ENCODE peak calls at places on chromosomes 4 and X, in ten cellular contexts. T is fibroblast of mammary gland; W is activated CD4-positive, alpha-beta T cell treated with anti-CD3 and anti-CD28 coated beads, Interleukin-2, amount 10 ng/mL, durations not matched to agents 7 days and 5 days; Y is stimulated activated CD4-positive, alpha-beta T cell treated with anti-CD3 and anti-CD28 coated beads, TNF-alpha, amount 100 ng/mL, for 24 hours; D is gastrocnemius medialis; U is HT1080; A is RCC 7860; C is activated gamma-delta T cell treated with anti-CD3 and anti-CD28 coated beads, Interleukin-2, amount 50 U/mL, for 16 hours; N is activated naive CD8-positive, alpha-beta T cell treated with anti-CD3 and anti-CD28 coated beads, Interleukin-2, amount 50 U/mL, for 24 hours; Q is iPS-NIHi11. F is an unnamed sample.

GRCh38 chr4:2910409-2910808 is 52.8 kb downstream of the NOP14 start:
- DNase-seq in T (no peak), W (no peak), Q (peak; percentile 55), Y (no peak), D (no peak), A (no peak), C (no peak), N (no peak), U (no peak), F (no peak)

GRCh38 chrX:323721-324628 is 5.4 kb upstream of the GTPBP6 start:
- DNase-seq in N (peak; percentile 56), C (no peak), A (peak; percentile 64), Y (no peak), D (no peak), U (peak; percentile 60), T (peak; percentile 52), W (peak; percentile 54), Q (no peak), F (no peak)

GRCh38 chr4:118968006-118968405 is 79.4 kb downstream of the SYNPO2 start:
- DNase-seq in C (no peak), T (peak; percentile 87), N (peak; percentile 6), W (peak; percentile 44), A (peak; percentile 57), U (peak; percentile 85), Y (no peak), Q (peak; percentile 49), D (peak; percentile 91), F (peak; percentile 16)

GRCh38 chr4:118712872-118713271 is 27.7 kb downstream of the METTL14 start:
- DNase-seq in Q (no peak), C (no peak), Y (no peak), D (no peak), U (peak; percentile 4), W (no peak), A (peak; percentile 38), N (no peak), T (peak; percentile 30), F (no peak)

GRCh38 chr4:10085386-10085785 is 31.2 kb downstream of the WDR1 start:
- DNase-seq in Q (no peak), U (no peak), T (no peak), C (no peak), A (no peak), D (peak; percentile 23), N (no peak), Y (no peak), W (no peak), F (no peak)

GRCh38 chr4:75547647-75548387 is 8.0 kb upstream of the ODAPH start:
- DNase-seq in Q (no peak), D (peak; percentile 34), A (no peak), U (no peak), Y (no peak), N (no peak), C (no peak), T (peak; percentile 17), W (no peak), F (no peak)

GRCh38 chrX:22037225-22037624 is 5.1 kb downstream of the PHEX start:
- DNase-seq in Y (no peak), W (no peak), Q (no peak), A (no peak), C (no peak), D (no peak), U (no peak), T (no peak), N (no peak), F (no peak)

GRCh38 chr4:180542445-180543100 is 1700.6 kb upstream of the TENM3 start:
- DNase-seq in N (no peak), U (peak; percentile 76), D (no peak), Q (no peak), T (peak; percentile 56), W (no peak), C (no peak), A (no peak), Y (no peak), F (no peak)

GRCh38 chrX:103453655-103454054 is 65.6 kb downstream of the RAB40A start:
- DNase-seq in Y (no peak), Q (no peak), D (no peak), T (peak; percentile 98), C (no peak), U (peak; percentile 95), W (no peak), N (no peak), A (no peak), F (no peak)

GRCh38 chrX:37685452-37686347 is at the start of gene XK:
- DNase-seq in Y (no peak), C (peak; percentile 1), N (peak; percentile 23), U (peak; percentile 68), Q (peak; percentile 50), A (no peak), T (peak; percentile 11), D (peak; percentile 54), W (peak; percentile 37), F (peak; percentile 21)

GRCh38 chr4:26073886-26074560 is 160.0 kb downstream of the SMIM20 start:
- DNase-seq in U (no peak), T (no peak), W (no peak), D (no peak), C (no peak), A (no peak), Y (peak; percentile 30), Q (no peak), N (no peak), F (no peak)

GRCh38 chr4:147194107-147194506 is 248.4 kb upstream of the TTC29 start:
- DNase-seq in N (no peak), C (no peak), W (no peak), Q (no peak), T (no peak), Y (no peak), A (no peak), U (no peak), D (no peak), F (no peak)

GRCh38 chr4:72394264-72394663 is 174.8 kb downstream of the ADAMTS3 start:
- DNase-seq in W (no peak), C (no peak), T (peak; percentile 40), Q (no peak), U (peak; percentile 50), Y (no peak), N (no peak), D (no peak), A (peak; percentile 59), F (no peak)

GRCh38 chr4:41204400-41204978 is 9.9 kb downstream of the APBB2 start:
- DNase-seq in U (peak; percentile 87), Q (no peak), A (peak; percentile 89), C (no peak), N (no peak), Y (no peak), D (peak; percentile 37), W (no peak), T (peak; percentile 68), F (no peak)

GRCh38 chr4:184409911-184410692 is 64.2 kb downstream of the IRF2 start:
- DNase-seq in Y (no peak), C (peak; percentile 42), D (no peak), N (peak; percentile 42), U (no peak), Q (no peak), A (no peak), T (no peak), W (peak; percentile 42), F (peak; percentile 38)

GRCh38 chr4:55635760-55636621 is at the start of gene NMU:
- DNase-seq in C (no peak), Y (no peak), T (peak; percentile 14), A (peak; percentile 9), W (peak; percentile 18), U (peak; percentile 32), N (peak; percentile 45), Q (peak; percentile 66), D (no peak), F (no peak)

GRCh38 chrX:22746081-22746480 is 253.7 kb upstream of the DDX53 start:
- DNase-seq in A (no peak), N (no peak), W (no peak), T (no peak), Q (no peak), U (no peak), D (no peak), Y (no peak), C (no peak), F (no peak)

GRCh38 chr4:182418054-182418734 is 175.0 kb downstream of the TENM3 start:
- DNase-seq in Q (no peak), D (no peak), A (no peak), Y (no peak), N (no peak), C (no peak), W (no peak), U (no peak), T (no peak), F (no peak)